ENCODE peak calls at places on chromosomes 3 and 15, in eight cellular contexts. One of them, this sample, is unnamed.

GRCh38 chr3:31265646-31266423 is 266.9 kb upstream of the STT3B start:
- DNase-seq in GM23248: no peak
- DNase-seq in SW480: no peak
- DNase-seq in posterior cingulate gyrus: no peak
- DNase-seq in RCC 7860: no peak
- DNase-seq in activated B cell treated with CpG ODN at 0.5 μM for 24 hours: no peak
- DNase-seq in iris pigment epithelial cell: no peak
- DNase-seq in foreskin fibroblast: no peak
- DNase-seq in this sample: no peak

GRCh38 chr15:63892794-63893441 is 59.2 kb upstream of the HERC1 start:
- DNase-seq in foreskin fibroblast: no peak
- DNase-seq in GM23248: no peak
- DNase-seq in posterior cingulate gyrus: no peak
- DNase-seq in iris pigment epithelial cell: no peak
- DNase-seq in RCC 7860: no peak
- DNase-seq in activated B cell treated with CpG ODN at 0.5 μM for 24 hours: no peak
- DNase-seq in SW480: no peak
- DNase-seq in this sample: no peak

GRCh38 chr3:144810150-144810549 is 838.5 kb downstream of the DIPK2A start:
- DNase-seq in RCC 7860: no peak
- DNase-seq in activated B cell treated with CpG ODN at 0.5 μM for 24 hours: no peak
- DNase-seq in SW480: no peak
- DNase-seq in posterior cingulate gyrus: no peak
- DNase-seq in iris pigment epithelial cell: no peak
- DNase-seq in foreskin fibroblast: no peak
- DNase-seq in GM23248: no peak
- DNase-seq in this sample: no peak

GRCh38 chr3:132417695-132418520 is 606 bp downstream of the DNAJC13 start:
- DNase-seq in posterior cingulate gyrus: no peak
- DNase-seq in activated B cell treated with CpG ODN at 0.5 μM for 24 hours: no peak
- DNase-seq in RCC 7860: peak
- DNase-seq in GM23248: peak
- DNase-seq in iris pigment epithelial cell: peak
- DNase-seq in SW480: peak
- DNase-seq in foreskin fibroblast: peak
- DNase-seq in this sample: peak

GRCh38 chr3:126013742-126014141 is 44.8 kb downstream of the ROPN1B start:
- DNase-seq in activated B cell treated with CpG ODN at 0.5 μM for 24 hours: no peak
- DNase-seq in GM23248: no peak
- DNase-seq in RCC 7860: no peak
- DNase-seq in foreskin fibroblast: no peak
- DNase-seq in iris pigment epithelial cell: no peak
- DNase-seq in posterior cingulate gyrus: no peak
- DNase-seq in SW480: no peak
- DNase-seq in this sample: no peak

GRCh38 chr15:98900382-98900781 is 107.2 kb downstream of the PGPEP1L start:
- DNase-seq in foreskin fibroblast: no peak
- DNase-seq in GM23248: no peak
- DNase-seq in activated B cell treated with CpG ODN at 0.5 μM for 24 hours: no peak
- DNase-seq in SW480: no peak
- DNase-seq in RCC 7860: no peak
- DNase-seq in iris pigment epithelial cell: peak
- DNase-seq in posterior cingulate gyrus: no peak
- DNase-seq in this sample: no peak

GRCh38 chr15:68526269-68526668 is 52.5 kb upstream of the CORO2B start:
- DNase-seq in foreskin fibroblast: peak
- DNase-seq in activated B cell treated with CpG ODN at 0.5 μM for 24 hours: no peak
- DNase-seq in RCC 7860: no peak
- DNase-seq in posterior cingulate gyrus: no peak
- DNase-seq in GM23248: peak
- DNase-seq in iris pigment epithelial cell: peak
- DNase-seq in SW480: peak
- DNase-seq in this sample: no peak

GRCh38 chr15:90460142-90460824 is 69.4 kb upstream of the CRTC3 start:
- DNase-seq in iris pigment epithelial cell: no peak
- DNase-seq in posterior cingulate gyrus: no peak
- DNase-seq in SW480: no peak
- DNase-seq in GM23248: no peak
- DNase-seq in activated B cell treated with CpG ODN at 0.5 μM for 24 hours: no peak
- DNase-seq in foreskin fibroblast: no peak
- DNase-seq in RCC 7860: no peak
- DNase-seq in this sample: peak

GRCh38 chr15:68318008-68318835 is 40.7 kb downstream of the FEM1B start:
- DNase-seq in activated B cell treated with CpG ODN at 0.5 μM for 24 hours: no peak
- DNase-seq in foreskin fibroblast: no peak
- DNase-seq in SW480: no peak
- DNase-seq in RCC 7860: no peak
- DNase-seq in iris pigment epithelial cell: no peak
- DNase-seq in GM23248: no peak
- DNase-seq in posterior cingulate gyrus: no peak
- DNase-seq in this sample: no peak

GRCh38 chr3:1131156-1131555 is 38.3 kb downstream of the CNTN6 start:
- DNase-seq in activated B cell treated with CpG ODN at 0.5 μM for 24 hours: no peak
- DNase-seq in RCC 7860: no peak
- DNase-seq in foreskin fibroblast: no peak
- DNase-seq in iris pigment epithelial cell: no peak
- DNase-seq in posterior cingulate gyrus: no peak
- DNase-seq in SW480: no peak
- DNase-seq in GM23248: no peak
- DNase-seq in this sample: no peak

GRCh38 chr15:27479232-27480140 is 508.5 kb downstream of the GABRG3 start:
- DNase-seq in RCC 7860: no peak
- DNase-seq in iris pigment epithelial cell: no peak
- DNase-seq in GM23248: peak
- DNase-seq in SW480: no peak
- DNase-seq in posterior cingulate gyrus: no peak
- DNase-seq in activated B cell treated with CpG ODN at 0.5 μM for 24 hours: no peak
- DNase-seq in foreskin fibroblast: no peak
- DNase-seq in this sample: no peak

GRCh38 chr3:152835311-152836102 is 576 bp downstream of the P2RY1 start:
- DNase-seq in foreskin fibroblast: peak
- DNase-seq in RCC 7860: no peak
- DNase-seq in iris pigment epithelial cell: peak
- DNase-seq in SW480: peak
- DNase-seq in posterior cingulate gyrus: peak
- DNase-seq in activated B cell treated with CpG ODN at 0.5 μM for 24 hours: peak
- DNase-seq in GM23248: peak
- DNase-seq in this sample: no peak

GRCh38 chr3:105614288-105615030 is 247.8 kb downstream of the ALCAM start:
- DNase-seq in iris pigment epithelial cell: peak
- DNase-seq in GM23248: peak
- DNase-seq in activated B cell treated with CpG ODN at 0.5 μM for 24 hours: no peak
- DNase-seq in posterior cingulate gyrus: no peak
- DNase-seq in RCC 7860: no peak
- DNase-seq in foreskin fibroblast: peak
- DNase-seq in SW480: no peak
- DNase-seq in this sample: no peak

GRCh38 chr15:60381148-60381788 is 16.5 kb downstream of the ANXA2 start:
- DNase-seq in GM23248: peak
- DNase-seq in iris pigment epithelial cell: peak
- DNase-seq in RCC 7860: no peak
- DNase-seq in foreskin fibroblast: peak
- DNase-seq in SW480: no peak
- DNase-seq in posterior cingulate gyrus: no peak
- DNase-seq in activated B cell treated with CpG ODN at 0.5 μM for 24 hours: no peak
- DNase-seq in this sample: no peak

GRCh38 chr15:90855139-90855538 is 13.2 kb upstream of the FURIN start:
- DNase-seq in SW480: no peak
- DNase-seq in iris pigment epithelial cell: no peak
- DNase-seq in activated B cell treated with CpG ODN at 0.5 μM for 24 hours: no peak
- DNase-seq in posterior cingulate gyrus: no peak
- DNase-seq in foreskin fibroblast: no peak
- DNase-seq in RCC 7860: no peak
- DNase-seq in GM23248: no peak
- DNase-seq in this sample: no peak

GRCh38 chr3:189947948-189948723 is 172.6 kb downstream of the P3H2 start:
- DNase-seq in RCC 7860: peak
- DNase-seq in GM23248: peak
- DNase-seq in foreskin fibroblast: peak
- DNase-seq in posterior cingulate gyrus: no peak
- DNase-seq in SW480: peak
- DNase-seq in activated B cell treated with CpG ODN at 0.5 μM for 24 hours: no peak
- DNase-seq in iris pigment epithelial cell: peak
- DNase-seq in this sample: no peak

GRCh38 chr3:149336925-149337324 is 3.5 kb upstream of the TM4SF18 start:
- DNase-seq in iris pigment epithelial cell: no peak
- DNase-seq in SW480: no peak
- DNase-seq in GM23248: no peak
- DNase-seq in RCC 7860: no peak
- DNase-seq in foreskin fibroblast: no peak
- DNase-seq in posterior cingulate gyrus: no peak
- DNase-seq in activated B cell treated with CpG ODN at 0.5 μM for 24 hours: no peak
- DNase-seq in this sample: no peak

GRCh38 chr3:112786002-112786590 is 60.6 kb downstream of the CD200R1L start:
- DNase-seq in RCC 7860: no peak
- DNase-seq in foreskin fibroblast: no peak
- DNase-seq in posterior cingulate gyrus: no peak
- DNase-seq in GM23248: no peak
- DNase-seq in activated B cell treated with CpG ODN at 0.5 μM for 24 hours: no peak
- DNase-seq in SW480: no peak
- DNase-seq in iris pigment epithelial cell: peak
- DNase-seq in this sample: no peak

GRCh38 chr3:81443948-81444347 is 317.5 kb downstream of the GBE1 start:
- DNase-seq in foreskin fibroblast: peak
- DNase-seq in GM23248: peak
- DNase-seq in posterior cingulate gyrus: no peak
- DNase-seq in activated B cell treated with CpG ODN at 0.5 μM for 24 hours: no peak
- DNase-seq in SW480: no peak
- DNase-seq in iris pigment epithelial cell: peak
- DNase-seq in RCC 7860: peak
- DNase-seq in this sample: no peak

GRCh38 chr15:74543583-74543982 is 2.6 kb downstream of the ARID3B start:
- DNase-seq in foreskin fibroblast: no peak
- DNase-seq in iris pigment epithelial cell: no peak
- DNase-seq in RCC 7860: peak
- DNase-seq in GM23248: no peak
- DNase-seq in posterior cingulate gyrus: no peak
- DNase-seq in SW480: peak
- DNase-seq in activated B cell treated with CpG ODN at 0.5 μM for 24 hours: no peak
- DNase-seq in this sample: no peak

GRCh38 chr3:53509494-53509893 is 15.1 kb downstream of the CACNA1D start:
- DNase-seq in SW480: no peak
- DNase-seq in posterior cingulate gyrus: no peak
- DNase-seq in activated B cell treated with CpG ODN at 0.5 μM for 24 hours: no peak
- DNase-seq in iris pigment epithelial cell: no peak
- DNase-seq in RCC 7860: no peak
- DNase-seq in foreskin fibroblast: no peak
- DNase-seq in GM23248: no peak
- DNase-seq in this sample: no peak

GRCh38 chr3:24302382-24302781 is 192.3 kb downstream of the THRB start:
- DNase-seq in iris pigment epithelial cell: no peak
- DNase-seq in RCC 7860: peak
- DNase-seq in SW480: no peak
- DNase-seq in activated B cell treated with CpG ODN at 0.5 μM for 24 hours: no peak
- DNase-seq in foreskin fibroblast: no peak
- DNase-seq in posterior cingulate gyrus: no peak
- DNase-seq in GM23248: no peak
- DNase-seq in this sample: no peak

GRCh38 chr3:128503751-128504532 is 10.9 kb upstream of the GATA2 start:
- DNase-seq in GM23248: no peak
- DNase-seq in foreskin fibroblast: no peak
- DNase-seq in posterior cingulate gyrus: no peak
- DNase-seq in SW480: no peak
- DNase-seq in activated B cell treated with CpG ODN at 0.5 μM for 24 hours: no peak
- DNase-seq in RCC 7860: no peak
- DNase-seq in iris pigment epithelial cell: no peak
- DNase-seq in this sample: no peak

GRCh38 chr15:74182131-74182530 is 8.6 kb downstream of the ISLR start:
- DNase-seq in activated B cell treated with CpG ODN at 0.5 μM for 24 hours: no peak
- DNase-seq in RCC 7860: no peak
- DNase-seq in SW480: no peak
- DNase-seq in GM23248: no peak
- DNase-seq in foreskin fibroblast: no peak
- DNase-seq in posterior cingulate gyrus: no peak
- DNase-seq in iris pigment epithelial cell: no peak
- DNase-seq in this sample: no peak

GRCh38 chr3:134949150-134949549 is 154.1 kb downstream of the EPHB1 start:
- DNase-seq in RCC 7860: no peak
- DNase-seq in foreskin fibroblast: no peak
- DNase-seq in posterior cingulate gyrus: no peak
- DNase-seq in iris pigment epithelial cell: no peak
- DNase-seq in GM23248: no peak
- DNase-seq in activated B cell treated with CpG ODN at 0.5 μM for 24 hours: no peak
- DNase-seq in SW480: no peak
- DNase-seq in this sample: no peak

GRCh38 chr3:161263057-161263456 is 41.9 kb downstream of the NMD3 start:
- DNase-seq in SW480: no peak
- DNase-seq in activated B cell treated with CpG ODN at 0.5 μM for 24 hours: no peak
- DNase-seq in posterior cingulate gyrus: no peak
- DNase-seq in GM23248: peak
- DNase-seq in iris pigment epithelial cell: peak
- DNase-seq in foreskin fibroblast: peak
- DNase-seq in RCC 7860: no peak
- DNase-seq in this sample: no peak

GRCh38 chr15:90869601-90870353 is 1.4 kb downstream of the FURIN start:
- DNase-seq in RCC 7860: peak
- DNase-seq in posterior cingulate gyrus: no peak
- DNase-seq in activated B cell treated with CpG ODN at 0.5 μM for 24 hours: no peak
- DNase-seq in GM23248: peak
- DNase-seq in iris pigment epithelial cell: peak
- DNase-seq in foreskin fibroblast: peak
- DNase-seq in SW480: peak
- DNase-seq in this sample: no peak

GRCh38 chr3:44184319-44184953 is 57.2 kb upstream of the TOPAZ1 start:
- DNase-seq in posterior cingulate gyrus: peak
- DNase-seq in activated B cell treated with CpG ODN at 0.5 μM for 24 hours: no peak
- DNase-seq in RCC 7860: no peak
- DNase-seq in iris pigment epithelial cell: no peak
- DNase-seq in SW480: no peak
- DNase-seq in foreskin fibroblast: no peak
- DNase-seq in GM23248: peak
- DNase-seq in this sample: no peak

GRCh38 chr3:157920804-157921203 is 185.4 kb downstream of the SHOX2 start:
- DNase-seq in RCC 7860: no peak
- DNase-seq in posterior cingulate gyrus: no peak
- DNase-seq in activated B cell treated with CpG ODN at 0.5 μM for 24 hours: no peak
- DNase-seq in iris pigment epithelial cell: no peak
- DNase-seq in GM23248: no peak
- DNase-seq in foreskin fibroblast: no peak
- DNase-seq in SW480: no peak
- DNase-seq in this sample: no peak

GRCh38 chr3:170751083-170751893 is 118.7 kb downstream of the RPL22L1 start:
- DNase-seq in GM23248: peak
- DNase-seq in iris pigment epithelial cell: peak
- DNase-seq in activated B cell treated with CpG ODN at 0.5 μM for 24 hours: no peak
- DNase-seq in foreskin fibroblast: peak
- DNase-seq in posterior cingulate gyrus: no peak
- DNase-seq in SW480: peak
- DNase-seq in RCC 7860: peak
- DNase-seq in this sample: no peak

GRCh38 chr3:133478624-133479023 is 78.8 kb downstream of the BFSP2 start:
- DNase-seq in GM23248: no peak
- DNase-seq in iris pigment epithelial cell: no peak
- DNase-seq in posterior cingulate gyrus: no peak
- DNase-seq in foreskin fibroblast: no peak
- DNase-seq in SW480: no peak
- DNase-seq in RCC 7860: no peak
- DNase-seq in activated B cell treated with CpG ODN at 0.5 μM for 24 hours: no peak
- DNase-seq in this sample: no peak

GRCh38 chr3:133887951-133888703 is 7.6 kb downstream of the RAB6B start:
- DNase-seq in GM23248: peak
- DNase-seq in foreskin fibroblast: no peak
- DNase-seq in posterior cingulate gyrus: no peak
- DNase-seq in SW480: no peak
- DNase-seq in iris pigment epithelial cell: peak
- DNase-seq in RCC 7860: no peak
- DNase-seq in activated B cell treated with CpG ODN at 0.5 μM for 24 hours: no peak
- DNase-seq in this sample: no peak